ENCODE peak calls at places on chromosomes 11 and 22, in six cellular contexts. One of them, this sample, is unnamed.
A peak's percentile ranks its signal among the peaks of the same experiment; 100 is the strongest.

GRCh38 chr22:39559456-39560105 is 11.0 kb upstream of the CACNA1I start:
- DNase-seq in heart left ventricle: no peak
- DNase-seq in H9: peak; percentile 81
- DNase-seq in AML-193: peak; percentile 20
- DNase-seq in breast epithelium: no peak
- DNase-seq in suprapubic skin: no peak
- DNase-seq in this sample: no peak

GRCh38 chr11:110896358-110896757 is 184.1 kb upstream of the ARHGAP20 start:
- DNase-seq in heart left ventricle: no peak
- DNase-seq in H9: no peak
- DNase-seq in AML-193: no peak
- DNase-seq in breast epithelium: no peak
- DNase-seq in suprapubic skin: no peak
- DNase-seq in this sample: no peak

GRCh38 chr11:30100514-30100913 is 83.7 kb upstream of the KCNA4 start:
- DNase-seq in heart left ventricle: no peak
- DNase-seq in H9: no peak
- DNase-seq in AML-193: no peak
- DNase-seq in breast epithelium: no peak
- DNase-seq in suprapubic skin: no peak
- DNase-seq in this sample: no peak

GRCh38 chr22:38941488-38941987 is 15.9 kb upstream of the APOBEC3A start:
- DNase-seq in heart left ventricle: no peak
- DNase-seq in H9: no peak
- DNase-seq in AML-193: peak; percentile 10
- DNase-seq in breast epithelium: no peak
- DNase-seq in suprapubic skin: no peak
- DNase-seq in this sample: no peak

GRCh38 chr11:13947379-13947778 is 15.1 kb upstream of the SPON1 start:
- DNase-seq in heart left ventricle: no peak
- DNase-seq in H9: no peak
- DNase-seq in AML-193: no peak
- DNase-seq in breast epithelium: no peak
- DNase-seq in suprapubic skin: no peak
- DNase-seq in this sample: no peak

GRCh38 chr22:32204856-32205722 is at the start of gene RFPL2:
- DNase-seq in heart left ventricle: no peak
- DNase-seq in H9: peak; percentile 89
- DNase-seq in AML-193: no peak
- DNase-seq in breast epithelium: no peak
- DNase-seq in suprapubic skin: no peak
- DNase-seq in this sample: peak; percentile 58

GRCh38 chr11:18581825-18582224 is 6.7 kb downstream of the UEVLD start:
- DNase-seq in heart left ventricle: no peak
- DNase-seq in H9: no peak
- DNase-seq in AML-193: no peak
- DNase-seq in breast epithelium: no peak
- DNase-seq in suprapubic skin: no peak
- DNase-seq in this sample: no peak

GRCh38 chr22:49555526-49555925 is 272.1 kb downstream of the BRD1 start:
- DNase-seq in heart left ventricle: no peak
- DNase-seq in H9: no peak
- DNase-seq in AML-193: no peak
- DNase-seq in breast epithelium: peak; percentile 22
- DNase-seq in suprapubic skin: no peak
- DNase-seq in this sample: no peak

GRCh38 chr11:102830328-102830727 is 13.1 kb downstream of the MMP3 start:
- DNase-seq in heart left ventricle: no peak
- DNase-seq in H9: no peak
- DNase-seq in AML-193: no peak
- DNase-seq in breast epithelium: no peak
- DNase-seq in suprapubic skin: no peak
- DNase-seq in this sample: no peak

GRCh38 chr11:113338730-113339129 is 24.3 kb downstream of the TTC12 start:
- DNase-seq in heart left ventricle: no peak
- DNase-seq in H9: peak; percentile 45
- DNase-seq in AML-193: no peak
- DNase-seq in breast epithelium: no peak
- DNase-seq in suprapubic skin: no peak
- DNase-seq in this sample: no peak

GRCh38 chr11:129996113-129996870 is 6.3 kb downstream of the PRDM10 start:
- DNase-seq in heart left ventricle: peak; percentile 21
- DNase-seq in H9: no peak
- DNase-seq in AML-193: no peak
- DNase-seq in breast epithelium: no peak
- DNase-seq in suprapubic skin: no peak
- DNase-seq in this sample: no peak

GRCh38 chr11:115548878-115549528 is 44.8 kb upstream of the CADM1 start:
- DNase-seq in heart left ventricle: no peak
- DNase-seq in H9: peak; percentile 92
- DNase-seq in AML-193: no peak
- DNase-seq in breast epithelium: no peak
- DNase-seq in suprapubic skin: no peak
- DNase-seq in this sample: no peak

This sample was measured in hippocampal formation.